ENCODE peak calls at places on chromosomes 4 and X, in six cellular contexts. P is cardiac muscle cell, R is neural progenitor cell, F is IMR-90, D is K562, W is BJ. H is an unnamed sample.

GRCh38 chr4:53116959-53117358 is 248.9 kb downstream of the SCFD2 start:
- DNase-seq in P (peak; percentile 61), R (no peak), F (peak; percentile 52), D (no peak), W (no peak), H (no peak)

GRCh38 chr4:102867278-102868152 is 1.3 kb upstream of the CISD2 start:
- DNase-seq in P (no peak), R (no peak), F (no peak), D (peak; percentile 13), W (no peak), H (peak; percentile 55)

GRCh38 chr4:76947369-76947768 is 2.2 kb upstream of the SEPTIN11 start:
- DNase-seq in P (peak; percentile 60), R (no peak), F (no peak), D (peak; percentile 43), W (no peak), H (no peak)

GRCh38 chrX:131279617-131280016 is 9.5 kb downstream of the IGSF1 start:
- DNase-seq in P (no peak), R (no peak), F (no peak), D (no peak), W (no peak), H (no peak)

GRCh38 chrX:53265771-53266170 is 15.6 kb downstream of the IQSEC2 start:
- DNase-seq in P (peak; percentile 65), R (no peak), F (peak; percentile 69), D (no peak), W (peak; percentile 66), H (no peak)

GRCh38 chr4:36183232-36183631 is 61.1 kb downstream of the ARAP2 start:
- DNase-seq in P (no peak), R (no peak), F (no peak), D (no peak), W (no peak), H (no peak)

GRCh38 chr4:100061835-100062234 is 111.8 kb upstream of the H2AZ1 start:
- DNase-seq in P (peak; percentile 21), R (no peak), F (peak; percentile 38), D (no peak), W (no peak), H (no peak)

GRCh38 chr4:156378053-156378665 is 424.5 kb upstream of the CTSO start:
- DNase-seq in P (peak; percentile 41), R (peak; percentile 50), F (peak; percentile 71), D (no peak), W (no peak), H (no peak)

GRCh38 chr4:13323916-13324315 is 160.2 kb downstream of the RAB28 start:
- DNase-seq in P (no peak), R (no peak), F (no peak), D (no peak), W (no peak), H (no peak)

GRCh38 chr4:183602444-183603102 is 56.4 kb downstream of the RWDD4 start:
- DNase-seq in P (peak; percentile 37), R (no peak), F (peak; percentile 33), D (no peak), W (no peak), H (no peak)

GRCh38 chrX:154731881-154732280 is 19.0 kb downstream of the GAB3 start:
- DNase-seq in P (peak; percentile 65), R (no peak), F (peak; percentile 45), D (no peak), W (no peak), H (peak; percentile 54)

GRCh38 chrX:154805696-154806091 is 409 bp upstream of the MPP1 start:
- DNase-seq in P (peak; percentile 51), R (no peak), F (peak; percentile 21), D (no peak), W (no peak), H (no peak)

GRCh38 chrX:129984196-129984962 is 1.9 kb downstream of the BCORL1 start:
- DNase-seq in P (peak; percentile 21), R (peak; percentile 43), F (no peak), D (peak; percentile 73), W (no peak), H (no peak)

GRCh38 chr4:145808021-145808650 is 128.2 kb downstream of the C4orf51 start:
- DNase-seq in P (peak; percentile 89), R (no peak), F (peak; percentile 98), D (peak; percentile 42), W (peak; percentile 79), H (no peak)

GRCh38 chr4:2734618-2735017 is 21.5 kb downstream of the TNIP2 start:
- DNase-seq in P (no peak), R (no peak), F (no peak), D (no peak), W (no peak), H (no peak)

GRCh38 chr4:26325191-26325590 is 4.4 kb downstream of the RBPJ start:
- DNase-seq in P (peak; percentile 50), R (peak; percentile 50), F (peak; percentile 67), D (no peak), W (no peak), H (no peak)
- TF ChIP-seq CTCF in P (peak; percentile 58), R (peak; percentile 56), F (peak; percentile 61), D (peak; percentile 59), W (peak; percentile 55), H (peak; percentile 49)

DNA sequence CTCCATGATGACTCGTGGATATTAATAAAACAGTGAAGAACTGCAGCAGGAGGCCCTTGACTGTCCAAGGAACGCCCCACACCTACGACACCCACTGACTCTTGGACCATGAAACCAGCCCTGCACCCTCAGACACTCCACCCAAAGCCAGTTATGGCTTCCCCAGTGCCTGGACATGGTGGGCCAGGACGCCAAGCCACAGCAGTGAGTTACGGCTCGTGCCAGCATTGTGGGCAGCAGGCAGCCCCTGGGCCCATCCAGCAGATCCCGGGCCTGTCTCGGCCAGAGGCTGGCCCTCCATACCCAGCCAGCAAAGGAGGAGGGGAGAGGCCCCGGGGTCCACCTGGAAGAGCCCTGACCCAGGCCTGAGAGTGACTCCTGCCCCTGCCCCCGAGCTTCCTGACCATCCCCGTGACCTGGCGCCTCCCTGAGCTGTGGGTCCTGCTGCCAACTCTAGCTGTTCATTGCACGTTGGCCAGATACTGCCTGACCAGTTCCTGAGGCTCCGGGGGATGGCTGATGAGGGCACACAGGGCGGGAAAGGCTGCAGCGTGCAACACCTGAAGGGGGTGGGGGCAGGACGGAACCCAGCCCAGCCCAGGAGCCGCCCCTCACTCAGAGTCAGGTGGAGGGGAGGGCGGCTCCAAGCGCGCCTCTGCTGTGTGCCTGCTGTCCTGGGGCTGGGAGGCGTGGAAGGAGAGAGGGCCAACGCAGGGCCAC is 816 bp downstream of the SLC49A3 start:
- DNase-seq in P (no peak), R (no peak), F (no peak), D (no peak), W (no peak), H (no peak)
- H3K4me3 ChIP-seq in P (no peak overlapping the region), R (peak overlapping the region; percentile 39), F (no peak overlapping the region), D (peak overlapping the region; percentile 28), W (peak overlapping the region; percentile 31), H (no peak overlapping the region)

GRCh38 chr4:22574424-22574823 is 58.6 kb upstream of the ADGRA3 start:
- DNase-seq in P (no peak), R (no peak), F (no peak), D (no peak), W (no peak), H (no peak)
- TF ChIP-seq CTCF in P (no peak), R (no peak), F (no peak), D (no peak), W (no peak), H (no peak)

GRCh38 chrX:2500091-2500680 is 590 bp downstream of the DHRSX start:
- DNase-seq in P (peak; percentile 50), R (peak; percentile 71), F (peak; percentile 65), D (peak; percentile 75), W (no peak), H (no peak)

GRCh38 chrX:2501246-2502102 is 698 bp upstream of the DHRSX start:
- DNase-seq in P (no peak), R (no peak), F (no peak), D (no peak), W (no peak), H (no peak)

GRCh38 chrX:2502120-2502667 is 1.4 kb upstream of the DHRSX start:
- DNase-seq in P (no peak), R (no peak), F (no peak), D (no peak), W (no peak), H (no peak)

GRCh38 chrX:2499507-2499906 is 1.3 kb downstream of the DHRSX start:
- DNase-seq in P (no peak), R (no peak), F (no peak), D (no peak), W (no peak), H (no peak)

DNA sequence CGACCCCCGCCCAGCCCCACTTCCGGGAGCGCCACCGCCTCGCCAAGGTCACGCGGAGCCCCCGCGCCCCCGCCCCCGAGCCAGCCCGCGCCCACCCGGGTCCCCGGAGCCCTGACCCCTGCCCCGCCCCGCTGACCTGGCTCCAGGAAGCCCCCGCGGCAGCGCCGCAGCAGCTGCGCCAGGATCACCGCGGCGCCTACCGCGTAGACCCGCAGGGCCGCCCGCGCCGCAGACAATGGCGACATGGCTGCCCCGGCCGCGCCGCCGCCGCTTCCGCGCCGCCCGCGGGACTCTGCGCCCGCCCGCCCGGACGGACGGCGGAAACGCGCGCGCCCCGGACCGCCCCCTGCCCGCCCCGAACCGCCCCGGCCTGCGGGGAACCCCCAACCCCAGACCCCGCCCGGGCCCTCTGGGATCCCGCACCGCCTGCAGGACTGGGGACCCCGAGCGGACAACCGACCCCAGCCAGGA is at the start of the genes DHRSX and ZBED1:
- DNase-seq in P (peak; percentile 47), R (peak; percentile 84), F (no peak), D (peak; percentile 84), W (no peak), H (peak; percentile 15)
- H3K4me3 ChIP-seq in P (peak within 1 kb of the TSS; percentile 58), R (peak within 1 kb of the TSS; percentile 96), F (peak within 1 kb of the TSS; percentile 68), D (peak within 1 kb of the TSS; percentile 75), W (peak within 1 kb of the TSS; percentile 55), H (peak within 1 kb of the TSS; percentile 54)

GRCh38 chr4:172826866-172827265 is 341.7 kb upstream of the GALNT7 start:
- DNase-seq in P (no peak), R (no peak), F (no peak), D (no peak), W (no peak), H (no peak)

GRCh38 chr4:172826346-172826745 is 342.3 kb upstream of the GALNT7 start:
- DNase-seq in P (no peak), R (peak; percentile 3), F (no peak), D (no peak), W (no peak), H (no peak)

GRCh38 chr4:172830295-172830764 is 338.3 kb upstream of the GALNT7 start:
- DNase-seq in P (peak; percentile 24), R (peak; percentile 40), F (peak; percentile 21), D (peak; percentile 50), W (no peak), H (no peak)
- TF ChIP-seq CTCF in P (no peak), R (peak; percentile 68), F (peak; percentile 51), D (peak; percentile 53), W (peak; percentile 30), H (no peak)